ENCODE peak calls at places on chromosomes 13 and 19, in seven cellular contexts. K is AG04449, R is cardiac fibroblast, M is mucosa of descending colon, I is upper lobe of left lung, J is psoas muscle, A is breast epithelium. C is an unnamed sample.

GRCh38 chr13:90732049-90732448 is 615.4 kb upstream of the MIR17HG start:
- DNase-seq in J (no peak), R (no peak), A (no peak), K (no peak), I (no peak), M (no peak), C (no peak)

GRCh38 chr19:16368385-16369305 is 44.0 kb downstream of the KLF2 start:
- DNase-seq in R (no peak), I (no peak), J (no peak), M (no peak), K (no peak), A (no peak), C (no peak)

GRCh38 chr13:62085337-62085736 is 669.7 kb upstream of the PCDH20 start:
- DNase-seq in J (no peak), I (no peak), M (no peak), A (no peak), R (no peak), K (no peak), C (no peak)

GRCh38 chr13:113520571-113520970 is 30.1 kb upstream of the DCUN1D2 start:
- DNase-seq in K (no peak), R (no peak), J (no peak), A (no peak), M (no peak), I (no peak), C (no peak)

GRCh38 chr13:51688937-51689336 is 104.7 kb downstream of the WDFY2 start:
- DNase-seq in K (no peak), R (peak), M (no peak), J (no peak), I (no peak), A (no peak), C (no peak)

GRCh38 chr19:8251025-8251472 is 41.9 kb downstream of the CERS4 start:
- DNase-seq in A (peak), K (no peak), R (peak), I (peak), M (peak), J (peak), C (peak)

GRCh38 chr13:90633849-90634248 is 713.6 kb upstream of the MIR17HG start:
- DNase-seq in I (no peak), K (no peak), A (no peak), R (peak), M (no peak), J (no peak), C (no peak)

GRCh38 chr19:34642241-34642640 is 34.7 kb downstream of the SCGB2B2 start:
- DNase-seq in R (no peak), K (no peak), A (no peak), J (no peak), I (no peak), M (no peak), C (no peak)

GRCh38 chr19:35861640-35862160 is 5.0 kb downstream of the KIRREL2 start:
- DNase-seq in A (no peak), M (no peak), K (no peak), R (no peak), I (no peak), J (no peak), C (no peak)

GRCh38 chr13:77034883-77035282 is 7.9 kb upstream of the FBXL3 start:
- DNase-seq in M (no peak), R (no peak), A (no peak), J (no peak), K (no peak), I (no peak), C (peak)

GRCh38 chr13:59229401-59229800 is 934.3 kb downstream of the DIAPH3 start:
- DNase-seq in K (no peak), A (no peak), R (no peak), I (no peak), M (no peak), J (no peak), C (no peak)

GRCh38 chr19:18029617-18030338 is 21.8 kb downstream of the ARRDC2 start:
- DNase-seq in A (peak), R (peak), I (no peak), J (peak), K (no peak), M (peak), C (peak)

GRCh38 chr13:36819811-36820140 is 754 bp downstream of the RFXAP start:
- DNase-seq in R (peak), I (no peak), A (no peak), K (no peak), M (no peak), J (no peak), C (peak)

GRCh38 chr13:49776871-49777270 is 15.6 kb downstream of the KPNA3 start:
- DNase-seq in J (no peak), I (no peak), A (no peak), M (no peak), R (no peak), K (no peak), C (no peak)

GRCh38 chr19:45439569-45440258 is 16.0 kb upstream of the ERCC1 start:
- DNase-seq in K (no peak), M (peak), I (peak), J (peak), R (peak), A (peak), C (peak)

GRCh38 chr19:55169136-55169535 is 2.7 kb upstream of the DNAAF3 start:
- DNase-seq in K (no peak), I (no peak), J (no peak), A (no peak), M (no peak), R (no peak), C (no peak)

GRCh38 chr19:41998246-41999020 is 4.4 kb upstream of the ATP1A3 start:
- DNase-seq in J (no peak), A (no peak), I (peak), M (peak), K (no peak), R (peak), C (peak)

GRCh38 chr19:46678110-46678732 is 17.2 kb upstream of the DACT3 start:
- DNase-seq in K (no peak), R (no peak), M (peak), A (no peak), J (no peak), I (peak), C (no peak)

GRCh38 chr13:80339578-80339840 is 1.4 kb downstream of the SPRY2 start:
- DNase-seq in A (no peak), J (no peak), M (no peak), I (no peak), R (no peak), K (no peak), C (no peak)

GRCh38 chr19:47699360-47699917 is 13.8 kb upstream of the EHD2 start:
- DNase-seq in R (peak), M (peak), I (peak), K (no peak), A (no peak), J (peak), C (peak)

GRCh38 chr13:92317066-92317465 is 909.5 kb upstream of the GPC6 start:
- DNase-seq in J (no peak), K (no peak), I (no peak), R (peak), A (no peak), M (no peak), C (peak)

GRCh38 chr13:21181671-21182070 is 5.2 kb downstream of the MRPL57 start:
- DNase-seq in I (no peak), R (no peak), J (no peak), K (no peak), A (no peak), M (no peak), C (no peak)

DNA sequence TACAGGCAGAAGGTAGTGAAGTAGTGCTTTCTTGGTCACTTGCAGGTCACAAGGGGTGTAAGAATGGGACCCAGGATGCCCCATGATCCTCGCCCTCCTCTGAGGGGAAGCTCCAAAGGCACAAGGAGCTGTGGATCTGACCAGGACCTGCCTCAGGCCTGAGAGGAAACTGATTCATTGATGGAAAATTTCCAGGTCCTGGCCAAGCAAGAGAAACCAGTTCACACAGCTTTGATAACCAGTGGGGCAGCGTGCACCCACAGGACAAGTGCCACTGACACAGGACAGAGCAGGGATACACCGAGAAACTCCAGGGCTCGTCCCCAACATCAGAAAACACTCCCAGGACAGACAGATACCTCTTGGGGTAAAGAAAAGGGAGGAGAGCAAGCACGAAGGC is 177.1 kb downstream of the RBM26 start:
- DNase-seq in M (peak), I (no peak), R (no peak), J (no peak), K (no peak), A (no peak), C (no peak)
- H3K4me3 ChIP-seq in M (no peak), I (no peak), R (no peak), J (no peak), K (no peak), A (no peak), C (no peak)

GRCh38 chr13:104376588-104376987 is 1310.4 kb upstream of the SLC10A2 start:
- DNase-seq in M (no peak), A (no peak), J (no peak), I (no peak), R (no peak), K (no peak), C (no peak)

GRCh38 chr13:104372128-104372527 is 1305.9 kb upstream of the SLC10A2 start:
- DNase-seq in R (no peak), M (no peak), I (no peak), K (no peak), J (no peak), A (no peak), C (no peak)
- TF ChIP-seq CTCF in R (no peak), M (no peak), I (no peak), K (no peak), J (no peak), A (no peak), C (no peak)

GRCh38 chr13:71867101-71867814 is at the start of gene DACH1:
- DNase-seq in J (peak), K (no peak), I (no peak), R (peak), A (no peak), M (peak), C (peak)

GRCh38 chr13:71869274-71869673 is 2.3 kb upstream of the DACH1 start:
- DNase-seq in K (no peak), R (no peak), J (no peak), I (no peak), A (no peak), M (peak), C (no peak)

GRCh38 chr13:71871844-71872243 is 4.8 kb upstream of the DACH1 start:
- DNase-seq in J (no peak), A (no peak), R (no peak), M (no peak), I (no peak), K (no peak), C (no peak)

GRCh38 chr13:71871180-71871754 is 4.3 kb upstream of the DACH1 start:
- DNase-seq in M (no peak), J (no peak), A (no peak), K (no peak), R (no peak), I (no peak), C (no peak)

GRCh38 chr13:71870036-71870435 is 3.0 kb upstream of the DACH1 start:
- DNase-seq in J (no peak), R (no peak), I (no peak), A (no peak), K (no peak), M (no peak), C (no peak)
- H3K4me3 ChIP-seq in J (no peak), R (no peak), I (no peak), A (no peak), K (no peak), M (no peak), C (no peak)

GRCh38 chr13:71290963-71291937 is 575.8 kb downstream of the DACH1 start:
- DNase-seq in I (no peak), J (no peak), M (no peak), A (no peak), R (peak), K (no peak), C (peak)

DNA sequence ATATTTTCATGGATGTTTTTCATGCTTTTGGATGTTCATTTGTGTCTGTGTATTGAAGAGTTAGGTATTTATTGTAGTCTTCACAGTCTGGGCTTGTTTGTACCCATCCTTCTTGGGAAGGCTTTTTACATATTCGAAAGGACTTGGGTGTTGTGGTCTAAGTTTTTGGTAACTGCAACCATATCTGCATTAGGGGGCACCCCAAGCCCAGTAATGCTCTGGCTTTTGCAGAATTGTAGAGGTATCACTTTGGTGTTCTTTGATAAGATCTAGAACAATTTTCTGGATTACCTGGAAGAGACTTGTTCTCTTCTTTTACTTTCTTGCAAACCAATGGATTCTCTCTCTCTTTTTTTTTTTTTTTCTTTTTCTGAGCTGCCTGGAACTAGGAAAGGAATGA is 581.3 kb downstream of the DACH1 start:
- DNase-seq in R (no peak), K (no peak), I (no peak), J (no peak), A (no peak), M (no peak), C (peak)
- TF ChIP-seq CTCF in R (no peak), K (no peak), I (no peak), J (no peak), A (no peak), M (no peak), C (peak)

GRCh38 chr13:99985243-99985874 is 3.8 kb downstream of the ZIC2 start:
- DNase-seq in J (no peak), I (peak), A (no peak), M (peak), K (no peak), R (no peak), C (no peak)
- H3K4me3 ChIP-seq in J (no peak), I (no peak), A (no peak), M (no peak), K (no peak), R (no peak), C (no peak)

GRCh38 chr19:39125554-39126311 is at the start of gene PAK4:
- DNase-seq in I (peak), A (peak), J (peak), M (peak), K (peak), R (peak), C (peak)
- TF ChIP-seq CTCF in I (no peak), A (no peak), J (no peak), M (no peak), K (no peak), R (no peak), C (no peak)

DNA sequence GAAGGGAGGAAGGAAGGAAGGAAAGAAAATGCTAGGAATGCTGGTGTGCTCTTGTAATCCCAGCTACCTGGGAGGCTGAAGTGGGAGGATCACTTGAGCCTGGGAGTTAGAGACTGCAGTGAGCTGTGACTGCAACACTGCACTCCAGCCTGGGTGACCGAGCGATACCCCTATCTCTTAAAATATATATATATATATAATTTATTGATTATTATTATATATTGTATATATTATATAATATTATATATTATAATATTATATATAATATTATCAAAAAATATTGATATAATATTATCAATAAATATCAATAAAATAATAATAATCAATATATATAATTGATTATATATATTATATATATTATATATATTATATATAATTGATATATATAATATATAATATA is 8.6 kb upstream of the ADGRL1 start:
- DNase-seq in I (no peak), R (no peak), J (no peak), K (no peak), M (no peak), A (no peak), C (no peak)
- H3K4me3 ChIP-seq in I (no peak), R (no peak), J (no peak), K (no peak), M (no peak), A (no peak), C (no peak)

GRCh38 chr19:9945319-9945966 is 9.1 kb upstream of the OLFM2 start:
- DNase-seq in A (peak), J (peak), K (peak), R (peak), I (peak), M (peak), C (peak)
- TF ChIP-seq CTCF in A (no peak), J (no peak), K (peak), R (no peak), I (no peak), M (no peak), C (peak)

DNA sequence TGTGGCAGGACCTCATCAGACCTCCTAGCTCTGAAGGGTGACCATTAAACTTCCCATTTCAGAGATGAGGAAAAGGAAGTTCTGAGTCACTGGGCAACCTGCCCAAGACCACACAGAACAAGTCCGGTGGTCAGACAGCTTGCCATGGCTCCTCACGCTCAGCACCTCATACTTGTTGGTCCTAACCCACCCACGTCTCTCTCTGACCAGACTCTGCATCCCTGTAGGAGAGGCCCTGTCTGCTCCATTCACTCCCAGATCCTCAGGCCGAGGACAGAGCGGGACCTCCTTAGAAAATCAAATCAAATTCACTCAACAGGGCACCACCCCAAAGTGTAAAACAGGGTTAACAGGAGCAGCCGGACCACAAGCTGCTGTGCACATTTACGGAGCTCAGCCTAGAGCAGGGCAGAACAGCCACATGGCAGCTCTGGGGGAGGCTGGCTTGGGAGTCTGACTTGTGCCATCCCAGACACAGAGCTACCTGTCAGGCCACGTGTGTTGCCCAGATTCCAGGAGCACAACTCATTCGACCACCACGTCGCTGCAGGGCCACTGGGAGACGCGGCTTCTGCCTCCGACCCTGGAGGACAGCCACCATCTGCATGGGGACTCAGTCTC is 1.7 kb downstream of the MIER2 start:
- DNase-seq in K (peak), M (no peak), J (peak), I (no peak), A (no peak), R (peak), C (peak)
- H3K4me3 ChIP-seq in K (peak), M (no peak), J (peak), I (peak), A (peak), R (peak), C (peak)